ENCODE peak calls at places on chromosomes 13 and 19, in four cellular contexts. R is LoVo; F is CD8-positive, alpha-beta T cell; W is uterus. P is an unnamed sample.

GRCh38 chr19:50838239-50838638 is 4.9 kb upstream of the KLK15 start:
- DNase-seq in R (no peak), F (no peak), W (no peak), P (no peak)

GRCh38 chr19:7326105-7326877 is 22.4 kb upstream of the ARHGEF18 start:
- DNase-seq in R (peak), F (no peak), W (no peak), P (no peak)

GRCh38 chr13:32426191-32426980 is 1.5 kb downstream of the N4BP2L1 start:
- DNase-seq in R (peak), F (no peak), W (no peak), P (no peak)

GRCh38 chr19:40150170-40150569 is 41.1 kb upstream of the MAP3K10 start:
- DNase-seq in R (no peak), F (no peak), W (no peak), P (no peak)

GRCh38 chr13:41552031-41552430 is 94.7 kb downstream of the RGCC start:
- DNase-seq in R (no peak), F (no peak), W (no peak), P (no peak)

GRCh38 chr19:7860166-7860901 is 13.9 kb downstream of the PRR36 start:
- DNase-seq in R (no peak), F (no peak), W (no peak), P (no peak)

GRCh38 chr13:53012707-53013106 is 15.9 kb upstream of the OLFM4 start:
- DNase-seq in R (no peak), F (no peak), W (no peak), P (no peak)

GRCh38 chr19:54114340-54114826 is 1.1 kb downstream of the TFPT start:
- DNase-seq in R (no peak), F (no peak), W (no peak), P (no peak)

GRCh38 chr13:30892966-30893365 is 13.1 kb upstream of the MEDAG start:
- DNase-seq in R (no peak), F (no peak), W (peak), P (peak)

GRCh38 chr13:113115363-113116205 is 7.0 kb upstream of the F10 start:
- DNase-seq in R (no peak), F (no peak), W (peak), P (no peak)

GRCh38 chr19:53057904-53058579 is 13.5 kb downstream of the ERVV-2 start:
- DNase-seq in R (no peak), F (no peak), W (no peak), P (peak)

GRCh38 chr13:57631607-57632275 is at the start of gene PCDH17:
- DNase-seq in R (no peak), F (no peak), W (no peak), P (no peak)

GRCh38 chr13:27024781-27025492 is 146.7 kb downstream of the USP12 start:
- DNase-seq in R (no peak), F (no peak), W (no peak), P (no peak)

GRCh38 chr19:48656840-48657474 is 11.0 kb upstream of the CA11 start:
- DNase-seq in R (peak), F (no peak), W (no peak), P (no peak)

GRCh38 chr19:6528544-6529121 is 2.2 kb upstream of the TNFSF9 start:
- DNase-seq in R (no peak), F (no peak), W (no peak), P (no peak)

GRCh38 chr19:36013280-36014028 is 559 bp downstream of the ALKBH6 start:
- DNase-seq in R (no peak), F (no peak), W (no peak), P (peak)

GRCh38 chr13:29817604-29818378 is 32.6 kb downstream of the UBL3 start:
- DNase-seq in R (no peak), F (no peak), W (no peak), P (no peak)

GRCh38 chr13:50617134-50617721 is 226.3 kb downstream of the DLEU7 start:
- DNase-seq in R (peak), F (no peak), W (no peak), P (no peak)

GRCh38 chr19:46296722-46297431 is at the start of gene HIF3A:
- DNase-seq in R (no peak), F (no peak), W (peak), P (peak)

GRCh38 chr13:109510036-109510435 is 276.3 kb downstream of the IRS2 start:
- DNase-seq in R (no peak), F (no peak), W (no peak), P (no peak)

GRCh38 chr13:27975579-27976361 is 6.7 kb upstream of the CDX2 start:
- DNase-seq in R (no peak), F (no peak), W (no peak), P (no peak)

GRCh38 chr19:10927691-10928562 is 512 bp downstream of the YIPF2 start:
- DNase-seq in R (no peak), F (no peak), W (no peak), P (no peak)

GRCh38 chr13:111911754-111912452 is 155.0 kb upstream of the SOX1 start:
- DNase-seq in R (no peak), F (no peak), W (no peak), P (no peak)

GRCh38 chr19:44846455-44847143 is 502 bp downstream of the NECTIN2 start:
- DNase-seq in R (no peak), F (no peak), W (peak), P (peak)

GRCh38 chr13:112445411-112446271 is 69.5 kb downstream of the SPACA7 start:
- DNase-seq in R (no peak), F (no peak), W (no peak), P (no peak)

GRCh38 chr13:48780713-48781341 is 127.1 kb downstream of the CYSLTR2 start:
- DNase-seq in R (no peak), F (no peak), W (no peak), P (no peak)

GRCh38 chr19:45079063-45079910 is at the start of gene GEMIN7:
- DNase-seq in R (peak), F (peak), W (peak), P (peak)